ENCODE peak calls at places on chromosomes 5 and 9, in seven cellular contexts. S is neural progenitor cell, B is GM23338, C is IMR-90, D is DND-41, F is neuronal stem cell, W is SK-N-SH. R is an unnamed sample. For H3K36me3, the result is how much of the 10 kb centered on the place peaks cover.

GRCh38 chr5:135894271-135894670 is 1.4 kb downstream of the IL9 start:
- DNase-seq in S (peak), B (no peak), C (no peak), D (no peak), F (no peak), W (no peak), R (no peak)

GRCh38 chr9:4714266-4715016 is 26.6 kb downstream of the AK3 start:
- DNase-seq in S (no peak), B (peak), C (peak), D (no peak), F (no peak), W (no peak), R (peak)

GRCh38 chr9:114681594-114682332 is at the start of gene TEX48:
- DNase-seq in S (peak), B (peak), C (peak), D (peak), F (peak), W (peak), R (peak)

GRCh38 chr5:177093082-177093712 is 6.5 kb downstream of the FGFR4 start:
- DNase-seq in S (no peak), B (no peak), C (no peak), D (no peak), F (no peak), W (no peak), R (no peak)

GRCh38 chr5:179803651-179804598 is 2.7 kb downstream of the MGAT4B start:
- DNase-seq in S (no peak), B (no peak), C (peak), D (peak), F (no peak), W (no peak), R (no peak)

GRCh38 chr5:170430256-170430655 is 41.1 kb upstream of the KCNMB1 start:
- DNase-seq in S (no peak), B (no peak), C (no peak), D (no peak), F (no peak), W (no peak), R (no peak)

GRCh38 chr5:60677831-60678664 is 21.9 kb downstream of the DEPDC1B start:
- DNase-seq in S (peak), B (peak), C (peak), D (no peak), F (no peak), W (peak), R (peak)

GRCh38 chr5:73534001-73534547 is 31.4 kb downstream of the ANKRA2 start:
- DNase-seq in S (no peak), B (no peak), C (peak), D (no peak), F (no peak), W (no peak), R (peak)

GRCh38 chr9:77495834-77496671 is 152.1 kb downstream of the GNA14 start:
- DNase-seq in S (no peak), B (peak), C (peak), D (no peak), F (no peak), W (peak), R (peak)

GRCh38 chr5:176887252-176887849 is 11.8 kb downstream of the HK3 start:
- DNase-seq in S (no peak), B (no peak), C (no peak), D (no peak), F (no peak), W (peak), R (no peak)

GRCh38 chr9:87157366-87158031 is 210.2 kb upstream of the GAS1 start:
- DNase-seq in S (no peak), B (no peak), C (no peak), D (no peak), F (no peak), W (no peak), R (no peak)

GRCh38 chr9:26181836-26182235 is 503.6 kb upstream of the TUSC1 start:
- DNase-seq in S (no peak), B (no peak), C (no peak), D (no peak), F (no peak), W (no peak), R (no peak)

GRCh38 chr9:112091805-112092204 is 83.3 kb downstream of the SUSD1 start:
- DNase-seq in S (peak), B (peak), C (peak), D (no peak), F (no peak), W (no peak), R (peak)

GRCh38 chr5:124995451-124995850 is 249.0 kb upstream of the ZNF608 start:
- DNase-seq in S (no peak), B (no peak), C (peak), D (no peak), F (no peak), W (no peak), R (peak)

GRCh38 chr9:137021979-137022619 is 5.9 kb downstream of the ABCA2 start:
- DNase-seq in S (peak), B (peak), C (peak), D (peak), F (no peak), W (peak), R (peak)

GRCh38 chr5:32600057-32600622 is 14.8 kb downstream of the SUB1 start:
- DNase-seq in S (no peak), B (no peak), C (peak), D (no peak), F (no peak), W (no peak), R (peak)

GRCh38 chr5:77973253-77973609 is 197.1 kb upstream of the TBCA start:
- DNase-seq in S (peak), B (peak), C (no peak), D (no peak), F (no peak), W (no peak), R (no peak)

GRCh38 chr5:135131801-135132675 is 98.0 kb upstream of the PITX1 start:
- DNase-seq in S (peak), B (no peak), C (peak), D (no peak), F (no peak), W (no peak), R (no peak)

GRCh38 chr5:154642499-154643245 is 112.5 kb upstream of the LARP1 start:
- DNase-seq in S (peak), B (peak), C (peak), D (no peak), F (no peak), W (no peak), R (peak)

GRCh38 chr5:32710335-32710858 is 724 bp upstream of the NPR3 start:
- DNase-seq in S (peak), B (peak), C (no peak), D (no peak), F (peak), W (peak), R (peak)

GRCh38 chr5:145129797-145130196 is 705.3 kb downstream of the PRELID2 start:
- DNase-seq in S (no peak), B (no peak), C (no peak), D (no peak), F (no peak), W (no peak), R (no peak)

GRCh38 chr5:1519631-1520141 is 4.1 kb downstream of the LPCAT1 start:
- DNase-seq in S (no peak), B (no peak), C (no peak), D (peak), F (no peak), W (no peak), R (no peak)

GRCh38 chr9:110152704-110153374 is 55.1 kb downstream of the C9orf152 start:
- DNase-seq in S (peak), B (peak), C (peak), D (peak), F (peak), W (peak), R (peak)

GRCh38 chr9:318646-319045 is 104.0 kb downstream of the DOCK8 start:
- DNase-seq in S (no peak), B (no peak), C (no peak), D (no peak), F (no peak), W (no peak), R (no peak)

GRCh38 chr9:6354072-6354686 is 26.0 kb downstream of the TPD52L3 start:
- DNase-seq in S (peak), B (peak), C (peak), D (peak), F (peak), W (peak), R (peak)

GRCh38 chr9:130471411-130472183 is 26.8 kb downstream of the ASS1 start:
- DNase-seq in S (peak), B (no peak), C (no peak), D (no peak), F (no peak), W (no peak), R (no peak)

GRCh38 chr9:130472184-130472705 is 27.5 kb downstream of the ASS1 start:
- DNase-seq in S (no peak), B (no peak), C (no peak), D (no peak), F (no peak), W (no peak), R (no peak)

GRCh38 chr9:130474131-130474530 is 29.4 kb downstream of the ASS1 start:
- DNase-seq in S (peak), B (no peak), C (no peak), D (no peak), F (no peak), W (no peak), R (no peak)

GRCh38 chr9:130473009-130473408 is 28.2 kb downstream of the ASS1 start:
- DNase-seq in S (no peak), B (no peak), C (no peak), D (no peak), F (no peak), W (no peak), R (no peak)

GRCh38 chr9:130473521-130473920 is 28.8 kb downstream of the ASS1 start:
- DNase-seq in S (peak), B (peak), C (no peak), D (no peak), F (no peak), W (no peak), R (no peak)
- H3K36me3 ChIP-seq in S (under half), B (under half), C (under half), D (under half), F (under half), W (under half), R (under half)

DNA sequence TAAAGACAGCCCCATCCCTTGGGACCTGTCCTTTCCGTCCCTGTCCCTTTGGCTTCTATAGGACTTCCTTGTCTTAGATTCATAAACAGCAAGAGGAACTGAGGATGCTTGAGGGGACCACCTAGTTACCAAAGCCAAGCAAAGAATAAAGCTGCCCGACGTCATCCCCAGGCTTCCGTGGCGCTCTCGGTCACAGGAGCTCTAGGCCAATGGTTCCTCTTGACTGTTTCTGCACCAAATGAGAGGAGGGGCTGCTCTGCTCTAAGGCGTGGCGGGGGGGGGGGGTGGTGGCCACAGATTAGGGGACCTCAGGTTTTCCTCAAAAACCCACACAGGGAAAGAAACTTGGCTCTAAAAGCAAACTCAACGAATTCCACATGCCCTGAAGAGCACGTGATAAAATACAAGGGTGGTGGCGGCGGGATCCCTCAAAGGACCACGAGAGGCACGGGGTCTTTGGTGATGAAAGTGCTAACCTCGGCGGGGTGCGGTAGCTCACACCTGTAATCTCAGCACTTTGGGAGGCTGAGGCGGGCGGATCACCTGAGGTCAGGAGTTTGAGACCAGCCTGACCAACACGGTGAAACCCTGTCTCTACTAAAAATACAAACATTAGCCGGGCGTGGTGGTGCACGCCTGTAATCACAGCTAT is 53.7 kb downstream of the USP20 start:
- DNase-seq in S (no peak), B (no peak), C (no peak), D (no peak), F (no peak), W (no peak), R (no peak)
- H3K4me2 ChIP-seq in S (no peak), B (peak), C (no peak), D (peak), F (no peak), W (no peak), R (no peak)

DNA sequence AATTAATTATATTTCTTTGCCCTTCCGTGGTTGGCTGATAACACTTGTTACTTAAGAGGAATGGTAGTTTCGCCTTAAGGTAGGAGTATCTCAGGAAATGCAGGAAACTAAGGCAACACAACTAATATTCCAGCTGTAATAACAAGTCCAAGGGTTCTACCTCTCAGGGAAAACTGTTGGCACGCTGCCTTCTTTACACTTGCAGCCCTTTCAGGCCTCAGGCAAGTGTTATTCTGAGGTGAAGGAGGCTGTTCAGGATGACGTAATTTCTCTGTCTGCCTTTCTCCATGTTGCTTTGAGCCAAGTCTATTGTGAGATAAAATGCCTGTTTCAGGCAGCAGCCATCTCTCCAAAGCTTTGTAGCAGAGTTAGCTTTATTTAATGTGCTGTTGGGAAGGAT is 38.0 kb downstream of the VCAN start:
- DNase-seq in S (peak), B (no peak), C (peak), D (no peak), F (no peak), W (peak), R (peak)
- H3K36me3 ChIP-seq in S (under half), B (under half), C (under half), D (under half), F (under half), W (under half), R (under half)

GRCh38 chr9:129203556-129203909 is 25.5 kb upstream of the IER5L start:
- DNase-seq in S (no peak), B (no peak), C (no peak), D (no peak), F (no peak), W (no peak), R (no peak)
- H3K4me2 ChIP-seq in S (peak), B (peak), C (no peak), D (peak), F (no peak), W (peak), R (peak)

GRCh38 chr5:168211245-168211644 is 80.2 kb upstream of the WWC1 start:
- DNase-seq in S (no peak), B (no peak), C (no peak), D (no peak), F (no peak), W (no peak), R (no peak)
- H3K36me3 ChIP-seq in S (under half), B (under half), C (under half), D (under half), F (under half), W (under half), R (under half)

GRCh38 chr9:123999668-124000067 is 11.9 kb upstream of the LHX2 start:
- DNase-seq in S (peak), B (peak), C (no peak), D (no peak), F (no peak), W (peak), R (no peak)

GRCh38 chr9:123998278-123998925 is 13.2 kb upstream of the LHX2 start:
- DNase-seq in S (peak), B (peak), C (no peak), D (no peak), F (no peak), W (no peak), R (no peak)

GRCh38 chr9:123996731-123997421 is 14.7 kb upstream of the LHX2 start:
- DNase-seq in S (peak), B (peak), C (no peak), D (no peak), F (peak), W (no peak), R (no peak)

GRCh38 chr9:123998970-123999621 is 12.5 kb upstream of the LHX2 start:
- DNase-seq in S (peak), B (peak), C (no peak), D (no peak), F (peak), W (peak), R (no peak)

DNA sequence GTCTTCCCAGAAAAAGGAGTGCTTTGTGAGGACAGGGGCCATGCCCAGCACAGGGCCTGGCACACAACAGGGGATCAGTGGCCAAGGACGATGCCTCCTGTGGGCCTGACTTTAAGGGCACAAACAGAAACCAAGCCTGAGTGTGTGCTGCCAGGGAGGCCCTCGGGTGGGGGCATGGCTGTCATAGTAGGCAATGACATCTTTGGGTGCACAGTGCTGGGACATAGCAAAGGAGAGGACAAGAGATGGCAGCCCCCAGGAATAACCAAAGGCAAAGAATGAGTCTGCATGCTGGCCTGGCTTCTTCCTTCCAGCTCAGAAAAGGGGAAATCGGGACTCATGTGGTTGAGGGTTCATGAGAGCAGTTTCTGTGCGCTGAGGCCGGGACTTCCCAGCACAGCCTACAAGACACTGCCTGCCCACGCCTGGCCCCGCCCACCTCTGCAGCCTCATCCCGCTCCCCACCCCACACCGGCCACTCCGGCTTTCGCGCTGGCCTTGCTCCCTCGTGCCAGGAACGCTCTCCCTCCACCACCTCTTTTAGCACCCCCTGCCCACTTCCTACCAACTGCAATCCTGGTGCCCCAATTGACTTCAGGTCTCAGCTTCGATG is 13.8 kb upstream of the LHX2 start:
- DNase-seq in S (peak), B (peak), C (peak), D (no peak), F (no peak), W (no peak), R (no peak)
- H3K4me2 ChIP-seq in S (peak), B (peak), C (no peak), D (no peak), F (peak), W (no peak), R (no peak)

DNA sequence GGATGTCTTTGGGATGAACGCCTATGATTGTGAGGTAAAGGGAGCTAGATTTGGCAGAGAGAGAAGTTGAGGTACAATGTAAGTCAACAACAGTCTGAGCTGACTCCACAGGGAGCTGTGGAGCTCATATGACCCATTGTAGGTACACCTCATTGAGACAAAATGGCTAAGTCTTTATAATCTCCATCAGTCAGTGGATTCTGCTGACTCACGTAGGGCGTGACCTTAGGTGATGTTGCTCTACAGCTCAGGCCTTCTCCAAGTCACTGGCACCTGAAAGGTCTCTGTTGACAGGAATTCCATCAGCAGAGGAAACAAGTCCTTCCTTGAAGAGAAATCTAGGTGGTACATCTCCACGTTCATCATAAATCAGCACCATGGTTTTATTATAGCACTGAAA is 118.2 kb upstream of the PRR16 start:
- DNase-seq in S (no peak), B (no peak), C (no peak), D (no peak), F (no peak), W (no peak), R (no peak)
- H3K36me3 ChIP-seq in S (under half), B (under half), C (under half), D (under half), F (under half), W (under half), R (under half)

GRCh38 chr5:21681906-21682305 is 1171.2 kb downstream of the CDH12 start:
- DNase-seq in S (no peak), B (no peak), C (no peak), D (no peak), F (no peak), W (no peak), R (no peak)
- H3K4me2 ChIP-seq in S (no peak), B (no peak), C (no peak), D (no peak), F (no peak), W (no peak), R (no peak)

GRCh38 chr9:71725590-71726338 is 42.5 kb downstream of the CEMIP2 start:
- DNase-seq in S (no peak), B (no peak), C (peak), D (no peak), F (no peak), W (no peak), R (peak)
- H3K36me3 ChIP-seq in S (half or more), B (half or more), C (under half), D (under half), F (under half), W (under half), R (under half)

GRCh38 chr9:78865757-78866156 is 568.8 kb downstream of the PSAT1 start:
- DNase-seq in S (no peak), B (no peak), C (no peak), D (no peak), F (no peak), W (no peak), R (no peak)
- H3K4me2 ChIP-seq in S (no peak), B (no peak), C (no peak), D (no peak), F (no peak), W (no peak), R (no peak)